ENCODE peak calls at places on chromosomes 4 and X, in five cellular contexts. V is IMR-90, Q is neuronal stem cell, R is mesendoderm, M is H1. F is an unnamed sample.

GRCh38 chrX:41522071-41522470 is 74.9 kb downstream of the NYX start:
- DNase-seq in M (no peak), V (no peak), R (peak; percentile 8), Q (no peak), F (no peak)

GRCh38 chrX:4397471-4397870 is 684.0 kb upstream of the PRKX start:
- DNase-seq in V (no peak), M (no peak), R (no peak), Q (no peak), F (no peak)

GRCh38 chr4:3526456-3526855 is 5.8 kb downstream of the LRPAP1 start:
- DNase-seq in R (no peak), Q (no peak), V (no peak), M (no peak), F (no peak)

GRCh38 chrX:68826113-68826980 is 2.5 kb upstream of the EFNB1 start:
- DNase-seq in V (no peak), Q (no peak), M (no peak), R (no peak), F (no peak)

GRCh38 chr4:78426972-78427371 is 124.6 kb upstream of the ANXA3 start:
- DNase-seq in V (no peak), M (no peak), R (no peak), Q (no peak), F (no peak)

GRCh38 chrX:153903991-153904957 is at the start of gene AVPR2:
- DNase-seq in Q (no peak), V (no peak), M (no peak), R (no peak), F (no peak)

GRCh38 chr4:110630621-110631402 is 7.9 kb upstream of the PITX2 start:
- DNase-seq in R (peak; percentile 74), Q (peak; percentile 35), V (no peak), M (no peak), F (peak; percentile 30)

GRCh38 chr4:113446019-113446418 is 315.5 kb downstream of the CAMK2D start:
- DNase-seq in M (no peak), Q (no peak), R (no peak), V (peak; percentile 92), F (peak; percentile 64)

GRCh38 chr4:170089274-170089742 is 448 bp downstream of the AADAT start:
- DNase-seq in R (peak; percentile 72), M (no peak), V (peak; percentile 39), Q (peak; percentile 29), F (peak; percentile 60)

GRCh38 chrX:150961631-150962030 is 21.5 kb upstream of the HMGB3 start:
- DNase-seq in V (no peak), R (no peak), M (no peak), Q (no peak), F (no peak)

GRCh38 chr4:110527156-110527555 is 51.2 kb downstream of the ENPEP start:
- DNase-seq in V (no peak), R (no peak), M (no peak), Q (no peak), F (no peak)

GRCh38 chr4:183919173-183919572 is 14.1 kb downstream of the STOX2 start:
- DNase-seq in R (no peak), Q (no peak), M (no peak), V (no peak), F (no peak)

GRCh38 chrX:40920351-40920750 is 164.9 kb upstream of the USP9X start:
- DNase-seq in V (no peak), Q (no peak), M (no peak), R (no peak), F (no peak)

GRCh38 chrX:21972721-21973120 is 32.2 kb downstream of the SMS start:
- DNase-seq in M (peak; percentile 3), V (peak; percentile 83), Q (no peak), R (peak; percentile 62), F (peak; percentile 85)

GRCh38 chr4:186132577-186133277 is 28.2 kb downstream of the FAM149A start:
- DNase-seq in V (peak; percentile 22), R (peak; percentile 77), M (peak; percentile 34), Q (peak; percentile 47), F (peak; percentile 38)

GRCh38 chrX:47628980-47629379 is 750 bp downstream of the CFP start:
- DNase-seq in R (peak; percentile 80), V (no peak), M (no peak), Q (no peak), F (no peak)

GRCh38 chr4:182533948-182534347 is 290.7 kb downstream of the TENM3 start:
- DNase-seq in Q (no peak), R (no peak), V (peak; percentile 74), M (no peak), F (peak; percentile 8)

GRCh38 chr4:38075370-38076152 is 115.4 kb downstream of the PTTG2 start:
- DNase-seq in M (no peak), V (peak; percentile 43), Q (no peak), R (no peak), F (peak; percentile 71)

GRCh38 chr4:24279911-24280375 is 304.4 kb downstream of the DHX15 start:
- DNase-seq in R (no peak), M (no peak), V (no peak), Q (no peak), F (no peak)

GRCh38 chrX:118459494-118459893 is 36.1 kb upstream of the DOCK11 start:
- DNase-seq in R (peak; percentile 52), V (peak; percentile 47), Q (peak; percentile 0), M (no peak), F (peak; percentile 44)

GRCh38 chrX:7083021-7083420 is 64.5 kb upstream of the STS start:
- DNase-seq in R (no peak), M (no peak), V (no peak), Q (no peak), F (no peak)

GRCh38 chrX:71493111-71493613 is 39.7 kb upstream of the OGT start:
- DNase-seq in V (no peak), R (no peak), Q (no peak), M (no peak), F (no peak)

GRCh38 chrX:46694549-46694948 is 64.4 kb downstream of the SLC9A7 start:
- DNase-seq in R (no peak), M (no peak), Q (no peak), V (no peak), F (no peak)

GRCh38 chr4:2789801-2790582 is 2.9 kb upstream of the SH3BP2 start:
- DNase-seq in V (no peak), Q (no peak), R (no peak), M (no peak), F (no peak)

GRCh38 chrX:8914636-8915035 is 113.5 kb upstream of the FAM9A start:
- DNase-seq in Q (no peak), V (no peak), R (no peak), M (no peak), F (no peak)

GRCh38 chr4:234178-234577 is 71.1 kb downstream of the ZNF732 start:
- DNase-seq in V (no peak), Q (no peak), M (no peak), R (peak; percentile 57), F (no peak)
- H2BK120ac ChIP-seq in V (no peak overlapping the region), Q (no peak overlapping the region), M (no peak overlapping the region), R (no peak overlapping the region), F (no peak overlapping the region)

GRCh38 chrX:155662297-155662696 is 49.5 kb upstream of the TMLHE start:
- DNase-seq in R (peak; percentile 65), Q (no peak), V (no peak), M (no peak), F (peak; percentile 0)
- H3K4ac ChIP-seq in R (no peak overlapping the region), Q (no peak overlapping the region), V (no peak overlapping the region), M (no peak overlapping the region), F (no peak overlapping the region)

GRCh38 chr4:138192113-138192512 is 50.0 kb downstream of the SLC7A11 start:
- DNase-seq in R (peak; percentile 95), Q (no peak), M (no peak), V (peak; percentile 67), F (peak; percentile 46)

GRCh38 chr4:138193963-138194362 is 48.2 kb downstream of the SLC7A11 start:
- DNase-seq in Q (no peak), V (no peak), R (no peak), M (no peak), F (no peak)

GRCh38 chr4:138200236-138200590 is 41.9 kb downstream of the SLC7A11 start:
- DNase-seq in R (no peak), M (no peak), Q (no peak), V (no peak), F (no peak)

GRCh38 chr4:138199568-138200235 is 42.4 kb downstream of the SLC7A11 start:
- DNase-seq in M (no peak), Q (no peak), V (peak; percentile 33), R (peak; percentile 79), F (no peak)

DNA sequence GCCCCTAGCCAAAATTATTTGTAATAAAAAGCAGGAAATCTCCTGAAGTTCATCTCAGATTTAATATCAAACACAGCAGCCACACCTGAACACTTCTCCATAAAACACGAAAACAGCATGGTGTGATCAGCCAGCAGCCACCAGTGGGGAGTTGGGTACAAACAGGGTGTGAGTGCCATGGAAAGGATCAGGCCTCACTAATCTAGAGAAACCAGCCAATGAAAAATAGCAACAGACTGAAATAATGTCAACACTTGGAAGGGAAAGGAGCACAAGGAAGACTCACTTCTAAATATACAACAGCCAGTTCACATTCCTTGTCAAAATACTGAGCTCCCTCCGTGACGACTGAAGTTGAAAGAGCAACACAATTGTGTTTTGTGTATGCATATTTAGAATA is 46.0 kb downstream of the SLC7A11 start:
- DNase-seq in V (no peak), M (no peak), R (no peak), Q (no peak), F (no peak)
- H3K27ac ChIP-seq in V (no peak overlapping the region), M (no peak overlapping the region), R (no peak overlapping the region), Q (no peak overlapping the region), F (no peak overlapping the region)

GRCh38 chr4:187995322-187996207 is at the start of gene ZFP42:
- DNase-seq in V (no peak), Q (no peak), M (peak; percentile 85), R (peak; percentile 95), F (no peak)

GRCh38 chr4:187996502-187997177 is 1.1 kb downstream of the ZFP42 start:
- DNase-seq in Q (no peak), R (peak; percentile 94), V (no peak), M (no peak), F (no peak)

GRCh38 chr4:187999406-187999932 is 3.9 kb downstream of the ZFP42 start:
- DNase-seq in Q (no peak), V (peak; percentile 18), M (no peak), R (no peak), F (no peak)

GRCh38 chr4:187992971-187993370 is 2.6 kb upstream of the ZFP42 start:
- DNase-seq in V (no peak), M (no peak), Q (no peak), R (peak; percentile 71), F (no peak)

DNA sequence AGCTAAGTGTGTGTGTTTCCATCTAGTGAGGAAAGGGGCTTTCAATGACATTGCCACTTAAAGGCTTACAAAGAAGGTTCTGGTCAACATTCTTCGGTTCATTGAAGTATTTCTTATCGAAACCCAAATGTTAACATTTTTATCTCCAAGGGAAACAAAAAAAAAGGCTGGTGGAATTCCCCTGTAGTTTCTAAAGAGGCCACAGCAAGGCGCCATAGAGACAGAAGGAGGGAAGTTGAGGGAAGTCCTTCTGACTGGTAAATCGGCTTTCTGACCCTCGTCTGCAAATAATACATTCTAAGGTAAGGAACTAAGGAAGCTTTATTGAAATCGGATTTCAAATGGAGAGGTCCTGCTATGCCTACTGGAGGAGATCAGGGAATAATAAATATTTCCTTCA is 1.7 kb upstream of the ZFP42 start:
- DNase-seq in Q (no peak), R (peak; percentile 83), M (no peak), V (peak; percentile 16), F (peak; percentile 6)
- H2BK120ac ChIP-seq in Q (no peak overlapping the region), R (no peak overlapping the region), M (no peak overlapping the region), V (no peak overlapping the region), F (no peak overlapping the region)

GRCh38 chr4:73258668-73259551 is at the start of gene ANKRD17:
- DNase-seq in M (peak; percentile 62), V (peak; percentile 91), Q (peak; percentile 91), R (peak; percentile 97), F (peak; percentile 97)
- H3K4ac ChIP-seq in M (no peak within 1 kb of the TSS), V (peak within 1 kb of the TSS; percentile 96), Q (peak within 1 kb of the TSS; percentile 95), R (peak within 1 kb of the TSS; percentile 84), F (peak within 1 kb of the TSS; percentile 100)

F was measured in mesenchymal stem cell.